ENCODE peak calls at places on chromosomes 2 and 18, in eight cellular contexts. H is RCC 7860; B is GM20000; Z is BE2C; V is central memory CD4-positive, alpha-beta T cell; D is stimulated activated naive CD4-positive, alpha-beta T cell; F is amygdala; L is neural crest cell. U is an unnamed sample.

GRCh38 chr2:215874418-215874817 is 138.9 kb downstream of the MREG start:
- DNase-seq in H (no peak), B (no peak), Z (no peak), V (no peak), D (no peak), F (no peak), L (no peak), U (no peak)

GRCh38 chr2:137638932-137639331 is 325.3 kb upstream of the HNMT start:
- DNase-seq in H (no peak), B (no peak), Z (no peak), V (no peak), D (no peak), F (no peak), L (no peak), U (no peak)

GRCh38 chr2:220811952-220812570 is 760.0 kb downstream of the EPHA4 start:
- DNase-seq in H (peak), B (no peak), Z (no peak), V (no peak), D (no peak), F (no peak), L (no peak), U (no peak)

GRCh38 chr2:193141-193552 is 70.7 kb downstream of the SH3YL1 start:
- DNase-seq in H (no peak), B (no peak), Z (no peak), V (peak), D (no peak), F (no peak), L (no peak), U (no peak)

GRCh38 chr2:95374029-95374428 is 28.5 kb upstream of the FAHD2A start:
- DNase-seq in H (no peak), B (no peak), Z (no peak), V (no peak), D (no peak), F (no peak), L (no peak), U (no peak)

GRCh38 chr18:9531791-9532410 is 56.6 kb downstream of the RALBP1 start:
- DNase-seq in H (no peak), B (no peak), Z (no peak), V (no peak), D (no peak), F (no peak), L (no peak), U (no peak)

GRCh38 chr2:56288863-56289580 is 105.2 kb downstream of the CCDC85A start:
- DNase-seq in H (no peak), B (no peak), Z (no peak), V (no peak), D (no peak), F (no peak), L (no peak), U (no peak)

GRCh38 chr2:162100579-162100978 is 26.6 kb upstream of the DPP4 start:
- DNase-seq in H (no peak), B (no peak), Z (no peak), V (no peak), D (no peak), F (no peak), L (no peak), U (no peak)

GRCh38 chr18:43277164-43277600 is at the start of gene SYT4:
- DNase-seq in H (no peak), B (no peak), Z (peak), V (no peak), D (no peak), F (peak), L (peak), U (peak)

GRCh38 chr2:118088051-118089014 is at the start of gene INSIG2:
- DNase-seq in H (peak), B (peak), Z (peak), V (peak), D (peak), F (peak), L (peak), U (peak)

GRCh38 chr2:159605441-159606178 is 10.7 kb downstream of the BAZ2B start:
- DNase-seq in H (no peak), B (no peak), Z (no peak), V (no peak), D (no peak), F (no peak), L (no peak), U (no peak)

GRCh38 chr18:26922313-26922712 is 56.8 kb upstream of the AQP4 start:
- DNase-seq in H (no peak), B (no peak), Z (no peak), V (no peak), D (no peak), F (no peak), L (no peak), U (no peak)

GRCh38 chr2:185433824-185434223 is 304.8 kb upstream of the FSIP2 start:
- DNase-seq in H (no peak), B (no peak), Z (no peak), V (no peak), D (no peak), F (no peak), L (no peak), U (no peak)

GRCh38 chr2:204110250-204111183 is 174.0 kb downstream of the ICOS start:
- DNase-seq in H (no peak), B (peak), Z (no peak), V (peak), D (peak), F (no peak), L (no peak), U (no peak)

GRCh38 chr2:31539505-31539904 is 41.2 kb downstream of the SRD5A2 start:
- DNase-seq in H (no peak), B (no peak), Z (no peak), V (no peak), D (no peak), F (no peak), L (no peak), U (no peak)

GRCh38 chr18:13159579-13159978 is 59.0 kb upstream of the LDLRAD4 start:
- DNase-seq in H (peak), B (peak), Z (peak), V (peak), D (peak), F (no peak), L (peak), U (no peak)

GRCh38 chr18:55384551-55385275 is 203.3 kb downstream of the TCF4 start:
- DNase-seq in H (peak), B (peak), Z (peak), V (no peak), D (no peak), F (no peak), L (peak), U (peak)